ENCODE peak calls at places on chromosome 3, in four cellular contexts. One of them, this sample, is unnamed.

GRCh38 chr3:51538115-51538458 is 432 bp upstream of the RAD54L2 start:
- DNase-seq in HepG2: no peak
- DNase-seq in K562: no peak
- DNase-seq in GM12878: no peak
- DNase-seq in this sample: peak

GRCh38 chr3:4746241-4746958 is 232.8 kb upstream of the BHLHE40 start:
- DNase-seq in HepG2: no peak
- DNase-seq in GM12878: no peak
- DNase-seq in K562: no peak
- DNase-seq in this sample: no peak

GRCh38 chr3:63631670-63632069 is 20.8 kb upstream of the SNTN start:
- DNase-seq in K562: no peak
- DNase-seq in GM12878: no peak
- DNase-seq in HepG2: no peak
- DNase-seq in this sample: no peak

GRCh38 chr3:32593903-32594525 is 23.4 kb upstream of the DYNC1LI1 start:
- DNase-seq in HepG2: no peak
- DNase-seq in K562: no peak
- DNase-seq in GM12878: no peak
- DNase-seq in this sample: no peak

GRCh38 chr3:152199069-152199838 is 69.5 kb upstream of the MBNL1 start:
- DNase-seq in GM12878: no peak
- DNase-seq in HepG2: no peak
- DNase-seq in K562: no peak
- DNase-seq in this sample: no peak

GRCh38 chr3:79015854-79016253 is 751.9 kb downstream of the ROBO1 start:
- DNase-seq in K562: no peak
- DNase-seq in GM12878: no peak
- DNase-seq in HepG2: no peak
- DNase-seq in this sample: no peak

GRCh38 chr3:60325610-60326181 is 925.6 kb downstream of the FHIT start:
- DNase-seq in K562: no peak
- DNase-seq in HepG2: no peak
- DNase-seq in GM12878: no peak
- DNase-seq in this sample: no peak

GRCh38 chr3:71582612-71583568 is 638 bp downstream of the FOXP1 start:
- DNase-seq in K562: peak
- DNase-seq in HepG2: peak
- DNase-seq in GM12878: no peak
- DNase-seq in this sample: peak

GRCh38 chr3:56269755-56270154 is 198.5 kb downstream of the ERC2 start:
- DNase-seq in K562: no peak
- DNase-seq in HepG2: no peak
- DNase-seq in GM12878: no peak
- DNase-seq in this sample: no peak

GRCh38 chr3:58093573-58094195 is 85.5 kb downstream of the FLNB start:
- DNase-seq in GM12878: no peak
- DNase-seq in K562: peak
- DNase-seq in HepG2: no peak
- DNase-seq in this sample: no peak

GRCh38 chr3:115932807-115933206 is 309.5 kb downstream of the GAP43 start:
- DNase-seq in GM12878: no peak
- DNase-seq in HepG2: no peak
- DNase-seq in K562: no peak
- DNase-seq in this sample: no peak

GRCh38 chr3:115931581-115931980 is 308.3 kb downstream of the GAP43 start:
- DNase-seq in K562: no peak
- DNase-seq in HepG2: no peak
- DNase-seq in GM12878: no peak
- DNase-seq in this sample: no peak

DNA sequence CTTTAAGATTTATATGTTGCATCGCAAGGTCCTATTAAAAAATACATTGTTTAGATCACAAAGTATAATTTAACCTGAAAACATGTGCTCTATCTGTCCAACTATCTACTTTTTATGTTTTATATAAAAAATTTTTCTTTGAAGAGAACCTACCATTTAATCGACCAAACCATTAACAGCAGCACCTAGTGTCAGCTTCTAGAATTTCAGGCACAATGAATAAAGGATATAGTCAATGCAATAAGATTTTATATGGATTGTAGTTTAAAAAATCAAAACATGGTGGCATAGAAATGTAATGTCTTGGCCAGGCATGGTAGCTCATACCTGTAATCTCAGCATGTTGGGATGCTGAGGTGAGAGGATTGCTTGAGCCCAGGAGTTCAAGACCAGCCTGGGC is 313.7 kb downstream of the GAP43 start:
- DNase-seq in GM12878: no peak
- DNase-seq in K562: no peak
- DNase-seq in HepG2: no peak
- DNase-seq in this sample: no peak
- TF ChIP-seq SP1 in GM12878: no peak
- TF ChIP-seq SP1 in K562: no peak
- TF ChIP-seq SP1 in HepG2: no peak
- TF ChIP-seq SP1 in this sample: no peak

GRCh38 chr3:181700168-181701087 is 11.3 kb upstream of the SOX2 start:
- DNase-seq in HepG2: peak
- DNase-seq in GM12878: peak
- DNase-seq in K562: peak
- DNase-seq in this sample: peak
- TF ChIP-seq FOXK2 in HepG2: no peak
- TF ChIP-seq FOXK2 in GM12878: no peak
- TF ChIP-seq FOXK2 in K562: no peak
- TF ChIP-seq FOXK2 in this sample: no peak

GRCh38 chr3:16439848-16440708 is 73.4 kb downstream of the RFTN1 start:
- DNase-seq in HepG2: no peak
- DNase-seq in K562: no peak
- DNase-seq in GM12878: no peak
- DNase-seq in this sample: no peak

GRCh38 chr3:16441306-16441898 is 72.1 kb downstream of the RFTN1 start:
- DNase-seq in GM12878: no peak
- DNase-seq in K562: no peak
- DNase-seq in HepG2: no peak
- DNase-seq in this sample: no peak

GRCh38 chr3:16442730-16443129 is 70.8 kb downstream of the RFTN1 start:
- DNase-seq in GM12878: no peak
- DNase-seq in HepG2: no peak
- DNase-seq in K562: no peak
- DNase-seq in this sample: no peak

GRCh38 chr3:16447156-16447555 is 66.3 kb downstream of the RFTN1 start:
- DNase-seq in GM12878: no peak
- DNase-seq in HepG2: no peak
- DNase-seq in K562: no peak
- DNase-seq in this sample: no peak

GRCh38 chr3:16444344-16444743 is 69.2 kb downstream of the RFTN1 start:
- DNase-seq in K562: no peak
- DNase-seq in HepG2: no peak
- DNase-seq in GM12878: no peak
- DNase-seq in this sample: no peak
- TF ChIP-seq BHLHE40 in K562: no peak
- TF ChIP-seq BHLHE40 in HepG2: no peak
- TF ChIP-seq BHLHE40 in GM12878: no peak
- TF ChIP-seq BHLHE40 in this sample: no peak

DNA sequence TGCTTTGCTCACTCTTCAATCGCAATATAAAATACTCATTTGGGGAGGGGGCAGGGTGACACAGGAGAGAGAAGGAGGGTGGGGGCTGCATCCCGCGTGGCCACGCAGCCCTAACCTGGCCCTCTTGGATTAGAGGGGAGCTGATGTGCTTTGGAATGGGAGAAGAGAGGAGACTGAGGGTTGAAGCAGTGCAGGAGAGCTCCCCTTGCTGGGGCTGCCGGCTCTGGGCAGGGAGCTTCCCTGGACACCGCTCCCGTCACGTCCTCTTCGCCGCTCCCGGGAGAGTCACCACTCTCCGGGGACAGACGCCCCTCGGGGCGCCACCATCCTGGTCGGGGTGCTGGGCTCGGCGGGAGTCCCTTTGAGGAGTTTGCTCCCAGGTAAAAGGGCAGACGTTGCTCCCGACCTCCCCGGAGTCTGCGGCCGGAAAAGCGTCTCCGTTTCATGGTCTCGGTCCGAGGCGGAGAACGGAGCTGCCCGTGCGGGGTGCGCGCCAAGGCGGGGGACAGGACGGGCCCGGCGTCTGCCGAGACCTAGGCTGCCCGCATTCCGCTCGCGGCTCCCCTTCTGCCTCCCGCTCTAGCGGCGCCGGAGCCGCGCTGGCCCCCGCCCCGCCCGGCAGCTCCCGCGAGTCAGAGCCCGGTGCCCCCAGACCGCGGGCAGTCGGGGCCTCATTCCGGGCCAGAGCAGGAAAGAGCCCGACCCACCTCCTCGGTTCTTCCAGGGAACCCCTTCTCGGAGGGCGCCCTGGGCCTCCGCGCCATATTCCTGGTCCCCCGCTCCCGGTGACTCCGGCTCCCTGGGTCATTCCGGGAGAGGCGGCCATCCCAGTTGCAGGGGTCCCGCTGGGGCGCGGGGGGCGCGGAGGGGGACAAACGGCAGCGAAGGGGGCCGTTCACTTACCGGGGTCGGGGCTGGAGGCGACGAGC is 603 bp downstream of the SLC7A14 start:
- DNase-seq in GM12878: no peak
- DNase-seq in K562: no peak
- DNase-seq in HepG2: no peak
- DNase-seq in this sample: no peak
- TF ChIP-seq SP1 in GM12878: no peak
- TF ChIP-seq SP1 in K562: no peak
- TF ChIP-seq SP1 in HepG2: no peak
- TF ChIP-seq SP1 in this sample: no peak

DNA sequence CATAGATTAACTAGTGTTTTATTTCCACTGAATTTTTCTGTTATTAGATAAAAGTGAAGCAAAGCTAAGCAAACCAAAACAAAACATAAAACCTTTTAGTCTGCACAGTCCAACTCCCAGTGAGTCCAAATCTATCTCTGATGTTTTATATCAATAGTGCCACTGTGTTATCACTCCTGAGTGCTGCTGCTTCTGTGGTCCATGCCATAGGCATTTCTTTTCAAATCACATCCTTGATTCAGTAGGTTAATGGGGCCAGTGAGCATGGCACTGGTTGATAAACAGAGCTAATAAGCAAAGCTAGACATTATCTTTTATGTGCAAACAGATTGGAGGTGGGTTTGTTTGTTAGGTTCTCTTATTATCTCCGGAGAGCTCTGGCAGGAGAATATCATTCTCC is 30.0 kb downstream of the RBMS3 start:
- DNase-seq in HepG2: no peak
- DNase-seq in K562: no peak
- DNase-seq in GM12878: no peak
- DNase-seq in this sample: no peak
- TF ChIP-seq FOXK2 in HepG2: no peak
- TF ChIP-seq FOXK2 in K562: no peak
- TF ChIP-seq FOXK2 in GM12878: no peak
- TF ChIP-seq FOXK2 in this sample: no peak

DNA sequence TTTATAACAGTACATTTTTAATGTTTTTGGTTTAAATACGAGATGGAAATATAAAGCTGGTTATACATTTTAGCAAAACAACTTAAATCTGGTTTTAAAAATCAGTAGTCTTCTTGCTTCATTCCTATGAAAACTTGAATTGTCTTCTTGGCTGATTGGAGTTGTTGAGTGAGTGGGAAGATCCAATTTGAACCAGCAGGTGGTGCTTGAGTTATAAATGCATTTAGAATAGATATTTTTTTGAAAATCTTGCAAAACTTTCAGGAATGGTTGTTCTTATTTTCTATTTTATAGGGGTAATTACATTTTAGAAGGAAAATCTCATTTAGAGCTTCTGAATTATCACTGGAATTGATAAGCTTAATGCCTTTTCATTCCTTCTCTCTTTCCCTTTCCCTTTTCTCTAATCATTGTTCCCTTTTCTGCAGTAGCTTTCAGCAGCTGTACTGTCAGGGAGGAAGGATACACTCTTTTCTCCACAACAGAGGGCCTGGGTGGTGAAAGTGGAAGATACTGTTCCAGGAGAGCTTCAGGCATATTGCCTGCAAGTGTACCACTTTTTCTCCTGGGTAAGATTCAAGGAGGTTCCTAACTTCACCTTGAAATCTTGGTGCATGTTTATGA is 335.6 kb downstream of the NLGN1 start:
- DNase-seq in K562: no peak
- DNase-seq in GM12878: no peak
- DNase-seq in HepG2: peak
- DNase-seq in this sample: no peak
- TF ChIP-seq BHLHE40 in K562: no peak
- TF ChIP-seq BHLHE40 in GM12878: no peak
- TF ChIP-seq BHLHE40 in HepG2: no peak
- TF ChIP-seq BHLHE40 in this sample: no peak

DNA sequence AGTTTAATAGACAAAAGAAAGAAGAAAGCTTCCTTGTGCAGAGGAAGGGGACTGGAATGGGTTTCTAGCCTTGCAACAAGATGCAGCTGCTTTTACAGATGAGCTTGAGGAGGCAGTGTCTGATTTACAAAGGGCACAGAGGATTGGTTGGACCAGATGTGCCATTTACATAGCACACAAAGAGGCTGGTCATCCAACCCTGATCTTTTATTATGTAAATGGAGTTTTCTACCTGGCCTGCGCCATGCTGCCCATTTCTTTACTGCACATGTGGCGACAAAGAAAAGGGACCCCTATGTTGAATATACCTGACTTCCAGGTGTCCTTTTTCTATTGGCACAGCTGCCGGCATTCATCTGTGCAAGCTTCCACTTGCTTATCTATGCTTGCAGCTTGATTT is 409.4 kb upstream of the FRG2C start:
- DNase-seq in HepG2: no peak
- DNase-seq in K562: no peak
- DNase-seq in GM12878: no peak
- DNase-seq in this sample: no peak
- TF ChIP-seq SP1 in HepG2: no peak
- TF ChIP-seq SP1 in K562: no peak
- TF ChIP-seq SP1 in GM12878: no peak
- TF ChIP-seq SP1 in this sample: no peak

GRCh38 chr3:133862161-133862560 is 33.5 kb downstream of the RAB6B start:
- DNase-seq in HepG2: no peak
- DNase-seq in K562: no peak
- DNase-seq in GM12878: no peak
- DNase-seq in this sample: no peak
- TF ChIP-seq FOXK2 in HepG2: no peak
- TF ChIP-seq FOXK2 in K562: no peak
- TF ChIP-seq FOXK2 in GM12878: no peak
- TF ChIP-seq FOXK2 in this sample: no peak

GRCh38 chr3:142857056-142857455 is 31.8 kb downstream of the PCOLCE2 start:
- DNase-seq in K562: peak
- DNase-seq in GM12878: no peak
- DNase-seq in HepG2: peak
- DNase-seq in this sample: peak
- TF ChIP-seq BHLHE40 in K562: no peak
- TF ChIP-seq BHLHE40 in GM12878: no peak
- TF ChIP-seq BHLHE40 in HepG2: no peak
- TF ChIP-seq BHLHE40 in this sample: no peak